ENCODE peak calls at places on chromosomes 3 and 15, in six cellular contexts. H is activated naive CD4-positive, alpha-beta T cell treated with anti-CD3 and anti-CD28 coated beads, Interleukin-2, amount 50 U/mL, for 72 hours; Z is psoas muscle; U is activated naive CD8-positive, alpha-beta T cell treated with anti-CD3 and anti-CD28 coated beads, Interleukin-2, amount 50 U/mL, for 24 hours; A is T-helper 17 cell; O is left cardiac atrium. M is an unnamed sample.

GRCh38 chr3:99674086-99674789 is 35.8 kb downstream of the COL8A1 start:
- ATAC-seq in H (no peak), Z (no peak), U (no peak), A (no peak), O (no peak), M (no peak)

GRCh38 chr3:100149713-100150112 is 35.4 kb upstream of the FILIP1L start:
- ATAC-seq in H (no peak), Z (no peak), U (no peak), A (no peak), O (no peak), M (no peak)

GRCh38 chr15:89400121-89400996 is 65.7 kb upstream of the POLG start:
- ATAC-seq in H (peak; percentile 35), Z (peak; percentile 11), U (peak; percentile 9), A (no peak), O (peak; percentile 24), M (peak; percentile 74)

GRCh38 chr3:27656790-27657189 is 65.3 kb downstream of the EOMES start:
- ATAC-seq in H (no peak), Z (no peak), U (no peak), A (no peak), O (no peak), M (no peak)

GRCh38 chr3:69784854-69785523 is 45.7 kb downstream of the MITF start:
- ATAC-seq in H (no peak), Z (peak; percentile 97), U (no peak), A (no peak), O (peak; percentile 82), M (peak; percentile 98)

GRCh38 chr3:27138005-27138404 is 231.2 kb downstream of the NEK10 start:
- ATAC-seq in H (no peak), Z (no peak), U (no peak), A (no peak), O (no peak), M (no peak)

GRCh38 chr3:117407317-117407716 is 697.7 kb downstream of the TUSC7 start:
- ATAC-seq in H (no peak), Z (no peak), U (no peak), A (no peak), O (no peak), M (peak; percentile 88)

GRCh38 chr3:113832477-113833164 is 6.0 kb upstream of the GRAMD1C start:
- ATAC-seq in H (peak; percentile 90), Z (no peak), U (peak; percentile 49), A (no peak), O (no peak), M (no peak)

GRCh38 chr15:44246521-44247268 is 41.8 kb upstream of the GOLM2 start:
- ATAC-seq in H (no peak), Z (no peak), U (no peak), A (no peak), O (no peak), M (no peak)

GRCh38 chr15:70324001-70324974 is 226.6 kb upstream of the TLE3 start:
- ATAC-seq in H (no peak), Z (peak; percentile 48), U (no peak), A (no peak), O (no peak), M (peak; percentile 79)

GRCh38 chr3:150080058-150080730 is 109.5 kb upstream of the PFN2 start:
- ATAC-seq in H (no peak), Z (no peak), U (no peak), A (no peak), O (no peak), M (peak; percentile 5)

GRCh38 chr15:59545573-59545972 is 66.0 kb upstream of the GCNT3 start:
- ATAC-seq in H (no peak), Z (no peak), U (peak; percentile 18), A (no peak), O (no peak), M (no peak)

GRCh38 chr3:197465996-197466549 is 89.7 kb downstream of the BDH1 start:
- ATAC-seq in H (no peak), Z (no peak), U (peak; percentile 88), A (no peak), O (peak; percentile 73), M (peak; percentile 2)

GRCh38 chr3:152197451-152197850 is 71.3 kb upstream of the MBNL1 start:
- ATAC-seq in H (peak; percentile 34), Z (peak; percentile 58), U (peak; percentile 25), A (no peak), O (peak; percentile 37), M (peak; percentile 27)

GRCh38 chr3:30248423-30248822 is 358.0 kb upstream of the TGFBR2 start:
- ATAC-seq in H (peak; percentile 57), Z (no peak), U (peak; percentile 63), A (no peak), O (no peak), M (no peak)

GRCh38 chr3:82672966-82673365 is 911.5 kb upstream of the GBE1 start:
- ATAC-seq in H (no peak), Z (no peak), U (no peak), A (no peak), O (no peak), M (no peak)

GRCh38 chr3:128083396-128083795 is 31.2 kb downstream of the SEC61A1 start:
- ATAC-seq in H (no peak), Z (no peak), U (no peak), A (no peak), O (peak; percentile 15), M (no peak)

GRCh38 chr3:20100106-20100605 is 59.9 kb downstream of the KAT2B start:
- ATAC-seq in H (no peak), Z (no peak), U (no peak), A (no peak), O (no peak), M (no peak)

M was measured in SK-N-SH treated with all-trans-retinoic acid at 6 μM for 48 hours.